ENCODE peak calls at places on chromosomes 12 and 14, in four cellular contexts. Z is IMR-90, B is skeletal muscle cell, K is Peyer's patch. L is an unnamed sample.

GRCh38 chr14:54686219-54686870 is 119.4 kb downstream of the SAMD4A start:
- DNase-seq in Z (peak; percentile 91), B (peak; percentile 56), K (no peak), L (peak; percentile 65)

GRCh38 chr12:108816652-108817335 is 40.6 kb downstream of the SSH1 start:
- DNase-seq in Z (no peak), B (no peak), K (no peak), L (no peak)

GRCh38 chr12:92440072-92440471 is 262.7 kb upstream of the PLEKHG7 start:
- DNase-seq in Z (no peak), B (no peak), K (no peak), L (no peak)

GRCh38 chr14:64705406-64706118 is 1.3 kb downstream of the PLEKHG3 start:
- DNase-seq in Z (no peak), B (no peak), K (no peak), L (no peak)

GRCh38 chr12:38905480-38906351 is at the start of gene CPNE8:
- DNase-seq in Z (no peak), B (no peak), K (peak; percentile 76), L (peak; percentile 50)

GRCh38 chr14:54691525-54692260 is 124.8 kb downstream of the SAMD4A start:
- DNase-seq in Z (peak; percentile 69), B (no peak), K (peak; percentile 66), L (peak; percentile 87)

GRCh38 chr12:88309546-88309945 is 167.4 kb downstream of the TMTC3 start:
- DNase-seq in Z (peak; percentile 83), B (peak; percentile 68), K (no peak), L (peak; percentile 81)

GRCh38 chr14:101760138-101761011 is 1.1 kb upstream of the PPP2R5C start:
- DNase-seq in Z (peak; percentile 98), B (peak; percentile 95), K (peak; percentile 100), L (peak; percentile 100)

GRCh38 chr12:114501474-114501807 is 95.5 kb upstream of the TBX5 start:
- DNase-seq in Z (no peak), B (no peak), K (no peak), L (no peak)

GRCh38 chr12:31370645-31371620 is 45.0 kb upstream of the SINHCAF start:
- DNase-seq in Z (no peak), B (no peak), K (peak; percentile 63), L (peak; percentile 56)

GRCh38 chr14:95463173-95463901 is 53.1 kb downstream of the SYNE3 start:
- DNase-seq in Z (no peak), B (no peak), K (peak; percentile 65), L (no peak)

GRCh38 chr14:95464524-95464923 is 51.9 kb downstream of the SYNE3 start:
- DNase-seq in Z (no peak), B (no peak), K (no peak), L (no peak)

GRCh38 chr14:95465358-95465757 is 51.1 kb downstream of the SYNE3 start:
- DNase-seq in Z (no peak), B (no peak), K (no peak), L (no peak)

GRCh38 chr14:95462491-95462890 is 54.0 kb downstream of the SYNE3 start:
- DNase-seq in Z (no peak), B (no peak), K (no peak), L (no peak)

DNA sequence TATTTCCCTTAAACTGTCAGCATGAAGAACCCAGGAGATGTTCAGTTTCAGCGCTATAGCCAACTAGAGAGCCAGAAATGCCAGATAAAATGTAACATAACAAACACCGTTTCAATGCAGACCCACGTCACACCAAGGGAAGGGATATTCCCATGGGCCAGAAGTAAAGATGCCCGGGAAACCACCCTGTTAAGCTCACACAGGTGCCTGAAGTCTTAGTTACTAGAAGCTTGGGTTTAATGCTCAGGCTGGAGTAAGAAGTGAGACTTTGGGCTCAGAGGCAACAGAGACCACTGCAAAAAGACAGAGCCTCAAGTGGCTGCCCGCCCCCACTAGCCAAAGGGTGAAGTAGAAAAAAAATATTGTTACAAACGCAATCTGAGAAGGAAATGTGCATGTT is 52.3 kb downstream of the SYNE3 start:
- DNase-seq in Z (no peak), B (no peak), K (no peak), L (no peak)
- H3K4me3 ChIP-seq in Z (no peak overlapping the region), B (no peak overlapping the region), K (no peak overlapping the region), L (no peak overlapping the region)

DNA sequence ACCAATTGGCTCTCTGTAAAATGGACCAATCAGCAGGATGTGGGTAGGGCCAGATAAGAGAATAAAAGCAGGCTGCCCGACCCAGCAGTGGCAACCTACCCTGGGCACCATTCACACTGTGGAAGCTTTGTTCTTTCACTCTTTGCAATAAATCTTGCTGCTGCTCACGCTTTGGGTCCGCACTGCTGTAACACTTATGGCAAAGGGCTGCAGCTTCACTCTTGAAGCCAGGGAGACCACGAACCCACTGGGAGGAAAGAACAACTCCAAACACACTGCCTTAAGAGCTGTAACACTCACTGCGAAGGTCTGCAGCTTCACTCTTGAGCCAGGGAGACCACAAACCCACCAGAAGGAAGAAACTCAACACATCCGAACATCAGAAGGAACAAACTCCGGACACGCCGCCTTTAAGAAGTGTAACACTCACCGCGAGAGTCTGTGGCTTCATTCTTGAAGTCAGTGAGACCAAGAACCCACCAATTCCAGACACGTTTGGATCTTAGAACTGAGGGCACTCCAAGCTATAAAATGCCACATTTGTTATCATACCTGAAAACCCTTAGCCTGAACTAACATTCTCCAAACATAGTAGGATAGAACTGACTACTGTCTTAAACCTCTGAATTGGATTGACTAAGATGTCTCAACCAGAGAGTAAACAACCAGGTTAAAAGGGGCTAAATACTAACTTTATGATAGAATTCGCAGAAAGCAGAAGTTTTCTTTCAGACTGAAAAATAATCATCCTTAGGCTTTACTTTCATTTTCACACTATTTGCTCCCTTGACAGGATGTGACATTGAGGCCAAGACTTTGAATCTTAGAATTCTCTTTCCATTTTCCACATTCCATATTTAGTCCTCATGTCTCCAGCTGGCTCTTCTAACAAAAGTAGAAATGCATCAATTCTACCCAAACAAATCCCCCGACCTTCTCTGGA is 33.6 kb downstream of the CDKL1 start:
- DNase-seq in Z (peak; percentile 14), B (no peak), K (no peak), L (peak; percentile 33)
- H3K4me3 ChIP-seq in Z (peak overlapping the region; percentile 5), B (peak overlapping the region; percentile 7), K (peak overlapping the region; percentile 25), L (peak overlapping the region; percentile 20)

DNA sequence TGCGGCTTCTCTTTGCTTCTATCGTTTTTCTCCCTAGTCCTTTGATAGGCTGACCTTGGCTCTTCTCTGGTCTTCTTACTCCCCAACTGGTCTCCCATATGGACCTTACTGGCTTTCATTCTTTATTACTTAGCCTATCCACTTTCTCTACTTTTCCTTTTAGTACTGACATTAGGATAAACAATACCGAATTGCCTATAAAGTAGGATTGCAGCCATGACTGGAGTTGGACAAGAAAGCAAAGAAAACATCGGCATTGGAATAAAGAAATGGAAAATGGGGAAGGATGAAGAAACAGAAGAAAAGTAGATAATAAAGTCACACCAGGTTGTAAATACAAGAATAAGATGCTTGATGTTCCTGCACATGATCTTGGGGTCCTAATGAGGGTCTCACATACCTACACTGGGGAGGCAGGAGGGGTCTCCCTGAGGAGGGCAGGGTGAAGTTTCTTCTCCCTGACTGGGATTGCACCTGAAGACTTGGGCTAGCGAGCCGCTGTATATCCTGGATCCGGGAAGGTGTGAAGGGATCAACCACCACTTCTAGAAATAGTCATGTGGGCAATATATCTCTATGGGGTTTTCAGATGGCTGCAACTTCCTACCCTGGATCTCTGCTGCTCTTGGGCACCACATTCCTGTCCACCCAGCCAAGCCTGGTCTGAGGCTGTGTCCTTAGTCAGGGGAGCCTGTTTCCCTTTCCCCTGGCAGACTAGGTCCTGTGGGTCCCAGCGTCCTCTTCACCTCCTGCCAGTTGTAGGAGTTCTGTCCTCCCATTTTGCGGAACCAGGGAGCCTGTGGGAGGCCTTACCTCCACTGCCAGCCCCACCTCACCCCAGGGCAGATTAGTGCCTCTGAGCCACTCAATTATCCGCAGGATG is 13.1 kb downstream of the NKX2-1 start:
- DNase-seq in Z (no peak), B (no peak), K (no peak), L (no peak)
- H3K4me3 ChIP-seq in Z (no peak overlapping the region), B (no peak overlapping the region), K (no peak overlapping the region), L (no peak overlapping the region)

DNA sequence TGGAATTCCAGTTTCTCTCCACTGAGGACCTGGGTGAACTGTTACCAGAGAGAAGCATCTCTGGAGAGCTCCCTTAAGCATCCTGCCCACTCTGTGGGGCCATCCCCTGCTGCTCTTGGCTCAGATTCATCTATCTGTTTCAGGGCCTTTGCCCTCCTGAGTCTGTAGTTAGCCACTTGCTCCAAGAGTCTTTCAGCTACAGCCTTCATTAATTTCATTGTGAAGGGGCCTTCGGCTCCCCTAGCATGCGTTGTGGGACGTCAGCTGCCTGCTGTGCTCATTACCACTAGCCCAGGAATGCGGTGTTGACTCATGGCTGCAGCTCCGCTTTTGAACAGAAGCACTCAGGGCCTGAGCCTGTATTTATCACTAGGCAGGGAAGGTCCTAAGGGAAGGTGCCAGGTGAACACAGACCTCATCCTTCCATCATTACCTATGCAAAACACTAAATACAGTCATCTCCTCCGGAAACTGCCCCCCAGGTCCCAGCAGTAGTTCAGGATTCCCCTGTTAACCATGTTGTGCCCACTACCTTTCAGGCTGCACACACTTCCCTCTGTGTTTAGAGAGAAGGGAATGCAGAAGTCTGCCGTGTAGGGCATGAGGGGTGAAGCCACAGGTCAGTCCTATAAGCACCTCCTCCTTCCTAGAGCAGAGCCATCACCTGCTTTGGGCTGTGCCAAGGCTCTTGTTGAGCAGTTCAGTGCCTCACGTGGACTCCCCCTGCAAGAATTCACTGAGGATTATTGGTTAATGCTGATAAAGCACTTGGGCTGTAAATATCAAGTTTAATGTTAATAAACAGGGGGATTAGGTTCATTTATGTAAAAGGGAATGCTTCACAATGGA is 191.4 kb downstream of the CACNA1C start:
- DNase-seq in Z (peak; percentile 97), B (peak; percentile 96), K (no peak), L (peak; percentile 98)
- H3K4me3 ChIP-seq in Z (no peak overlapping the region), B (no peak overlapping the region), K (no peak overlapping the region), L (no peak overlapping the region)

GRCh38 chr14:106846218-106846617 is 1319.8 kb downstream of the TMEM121 start:
- DNase-seq in Z (no peak), B (no peak), K (no peak), L (no peak)

GRCh38 chr14:106843376-106843775 is 1317.0 kb downstream of the TMEM121 start:
- DNase-seq in Z (no peak), B (no peak), K (no peak), L (no peak)

GRCh38 chr14:106843951-106844483 is 1317.6 kb downstream of the TMEM121 start:
- DNase-seq in Z (no peak), B (no peak), K (peak; percentile 65), L (no peak)

GRCh38 chr14:106844608-106845285 is 1318.4 kb downstream of the TMEM121 start:
- DNase-seq in Z (no peak), B (no peak), K (peak; percentile 80), L (no peak)

DNA sequence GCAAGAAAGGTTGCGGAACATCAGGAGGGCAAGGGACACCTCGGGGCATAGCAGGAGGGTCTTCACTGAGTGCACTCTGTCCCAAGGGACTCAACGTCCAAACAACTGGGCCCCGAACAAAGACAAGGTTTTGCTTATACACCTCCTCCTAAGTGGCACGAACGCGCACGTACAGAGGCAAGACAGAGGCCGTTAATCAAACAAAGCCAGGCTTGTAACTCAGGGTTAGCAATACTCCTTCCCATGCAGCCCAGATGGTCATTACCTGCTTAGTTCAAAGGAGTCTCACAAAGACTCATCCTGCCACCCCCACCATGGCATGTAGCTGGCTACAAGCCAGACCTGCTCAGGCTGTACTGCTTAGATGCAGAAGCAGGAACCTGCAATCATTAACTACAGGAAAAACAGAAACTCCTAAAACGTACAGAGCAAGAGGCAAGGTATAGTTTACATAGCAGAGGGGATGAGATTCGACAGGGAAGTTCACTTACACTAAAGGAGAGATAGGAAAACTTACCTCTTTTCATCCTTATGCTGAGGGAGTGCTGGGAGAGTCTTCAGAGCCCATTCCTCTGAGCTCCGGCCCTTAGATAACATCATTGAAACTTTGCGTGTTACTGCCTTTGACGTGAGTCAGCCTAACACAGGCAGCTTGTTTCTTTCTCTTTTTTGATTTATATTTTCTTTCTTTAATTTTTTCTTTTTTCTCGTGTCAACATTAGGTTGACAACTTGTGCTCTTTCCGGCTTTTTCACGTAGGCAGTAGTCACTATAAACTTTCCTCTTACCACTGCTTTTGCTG is 1319.1 kb downstream of the TMEM121 start:
- DNase-seq in Z (no peak), B (no peak), K (peak; percentile 87), L (no peak)
- H3K4me3 ChIP-seq in Z (no peak overlapping the region), B (no peak overlapping the region), K (peak overlapping the region; percentile 58), L (no peak overlapping the region)

L was measured in choroid plexus epithelial cell.